ENCODE peak calls at places on chromosomes 2 and 18, in six cellular contexts. K is HFF-Myc, E is T-helper 9 cell, D is endothelial cell, J is GM06990, H is AG08395. Q is an unnamed sample.

GRCh38 chr18:13730486-13730885 is 4.0 kb downstream of the RNMT start:
- DNase-seq in D (no peak), K (no peak), J (no peak), E (no peak), H (no peak), Q (no peak)

GRCh38 chr2:96914332-96914731 is 44.5 kb upstream of the SEMA4C start:
- DNase-seq in K (no peak), J (no peak), H (peak), D (no peak), E (no peak), Q (no peak)

GRCh38 chr2:233287871-233288270 is 19.7 kb upstream of the SAG start:
- DNase-seq in E (no peak), H (no peak), K (no peak), D (no peak), J (no peak), Q (no peak)

GRCh38 chr2:227010433-227010832 is 153.6 kb downstream of the COL4A4 start:
- DNase-seq in H (no peak), E (no peak), K (no peak), D (no peak), J (no peak), Q (no peak)

GRCh38 chr18:37553633-37554398 is 11.8 kb downstream of the CELF4 start:
- DNase-seq in D (peak), E (no peak), J (no peak), H (no peak), K (no peak), Q (no peak)

GRCh38 chr18:75106746-75107145 is 102.2 kb downstream of the PTGR3 start:
- DNase-seq in K (no peak), J (no peak), D (no peak), E (no peak), H (no peak), Q (no peak)

GRCh38 chr18:54852780-54853675 is 24.8 kb downstream of the RAB27B start:
- DNase-seq in H (no peak), D (no peak), K (no peak), E (no peak), J (no peak), Q (no peak)

GRCh38 chr18:5693637-5694175 is 149.9 kb upstream of the EPB41L3 start:
- DNase-seq in K (no peak), E (no peak), H (no peak), D (no peak), J (no peak), Q (no peak)

Q was measured in WERI-Rb-1.